ENCODE peak calls at places on chromosome 17, in nine cellular contexts. X, B, P, G, W, Q, R, M and E are unnamed samples. For H3K27me3, the result is how much of the 10 kb centered on the place peaks cover.

GRCh38 chr17:34091975-34092374 is 163.1 kb upstream of the CCL2 start:
- DNase-seq in X (no peak), B (no peak), P (no peak), G (no peak), W (no peak), Q (no peak), R (no peak), M (no peak), E (no peak)

GRCh38 chr17:64214950-64215349 is 48.1 kb downstream of the TEX2 start:
- DNase-seq in X (no peak), B (no peak), P (no peak), G (no peak), W (no peak), Q (no peak), R (no peak), M (no peak), E (no peak)

GRCh38 chr17:2262146-2262587 is 41.4 kb downstream of the SMG6 start:
- DNase-seq in X (peak), B (no peak), P (no peak), G (peak), W (no peak), Q (no peak), R (peak), M (no peak), E (no peak)

GRCh38 chr17:80743181-80743771 is 198.6 kb downstream of the RPTOR start:
- DNase-seq in X (no peak), B (no peak), P (no peak), G (peak), W (peak), Q (peak), R (no peak), M (no peak), E (no peak)

GRCh38 chr17:32722733-32723132 is 154.2 kb downstream of the MYO1D start:
- DNase-seq in X (no peak), B (no peak), P (no peak), G (no peak), W (no peak), Q (no peak), R (no peak), M (no peak), E (no peak)

GRCh38 chr17:44780845-44781480 is 22.2 kb downstream of the ADAM11 start:
- DNase-seq in X (no peak), B (peak), P (no peak), G (no peak), W (no peak), Q (no peak), R (no peak), M (no peak), E (no peak)

GRCh38 chr17:48181653-48182052 is 74.1 kb downstream of the SNX11 start:
- DNase-seq in X (no peak), B (no peak), P (no peak), G (no peak), W (no peak), Q (no peak), R (peak), M (no peak), E (no peak)

GRCh38 chr17:18990331-18990730 is 14.2 kb downstream of the FAM83G start:
- DNase-seq in X (no peak), B (peak), P (no peak), G (no peak), W (no peak), Q (no peak), R (no peak), M (no peak), E (no peak)

GRCh38 chr17:34393401-34393800 is 30.4 kb upstream of the CCL1 start:
- DNase-seq in X (no peak), B (no peak), P (no peak), G (no peak), W (no peak), Q (peak), R (no peak), M (no peak), E (no peak)

GRCh38 chr17:32495347-32496253 is 8.8 kb downstream of the CDK5R1 start:
- DNase-seq in X (no peak), B (peak), P (peak), G (peak), W (no peak), Q (no peak), R (peak), M (peak), E (no peak)

GRCh38 chr17:37750768-37751466 is 6.1 kb upstream of the HNF1B start:
- DNase-seq in X (no peak), B (no peak), P (no peak), G (no peak), W (no peak), Q (no peak), R (no peak), M (peak), E (no peak)

DNA sequence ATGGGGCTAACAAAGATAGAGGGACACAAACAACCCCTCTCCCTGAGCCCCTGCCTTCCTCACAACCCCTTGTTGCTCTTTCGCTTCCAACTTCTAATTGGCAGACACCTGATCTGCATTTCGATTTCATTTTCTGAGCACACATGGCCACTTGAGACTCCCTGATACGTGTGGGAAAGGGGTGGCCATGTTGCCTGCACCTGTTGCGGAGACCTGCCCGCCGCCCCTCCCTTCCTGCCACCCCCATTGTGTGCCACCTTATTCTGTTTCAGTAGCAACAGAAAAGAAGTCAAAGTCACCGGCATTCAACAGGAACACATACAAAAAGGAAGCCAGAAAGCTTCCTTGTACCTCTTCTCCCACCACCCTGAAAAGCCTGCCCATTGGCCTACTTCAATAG is 254.7 kb upstream of the SOX9 start:
- DNase-seq in X (no peak), B (no peak), P (no peak), G (no peak), W (no peak), Q (no peak), R (no peak), M (no peak), E (no peak)
- H3K27me3 ChIP-seq in X (under half), B (under half), P (under half), G (under half), W (under half), Q (under half), R (under half), M (under half), E (under half)

GRCh38 chr17:846901-847777 is 65.0 kb downstream of the MRM3 start:
- DNase-seq in X (no peak), B (no peak), P (no peak), G (peak), W (no peak), Q (no peak), R (peak), M (peak), E (no peak)
- H3K4me3 ChIP-seq in X (no peak), B (peak), P (peak), G (peak), W (no peak), Q (no peak), R (no peak), M (no peak), E (peak)

GRCh38 chr17:74361613-74362391 is at the start of gene BTBD17:
- DNase-seq in X (no peak), B (peak), P (peak), G (no peak), W (peak), Q (peak), R (no peak), M (peak), E (no peak)

GRCh38 chr17:74357466-74357809 is 4.2 kb downstream of the BTBD17 start:
- DNase-seq in X (no peak), B (no peak), P (no peak), G (no peak), W (no peak), Q (no peak), R (no peak), M (no peak), E (no peak)

GRCh38 chr17:74358696-74359095 is 3.0 kb downstream of the BTBD17 start:
- DNase-seq in X (no peak), B (no peak), P (no peak), G (no peak), W (no peak), Q (no peak), R (no peak), M (no peak), E (no peak)

GRCh38 chr17:74360993-74361612 is 565 bp downstream of the BTBD17 start:
- DNase-seq in X (no peak), B (peak), P (no peak), G (no peak), W (no peak), Q (no peak), R (peak), M (no peak), E (no peak)

GRCh38 chr17:74359916-74360315 is 1.8 kb downstream of the BTBD17 start:
- DNase-seq in X (no peak), B (peak), P (no peak), G (no peak), W (no peak), Q (no peak), R (no peak), M (no peak), E (no peak)
- H3K27me3 ChIP-seq in X (under half), B (under half), P (half or more), G (under half), W (under half), Q (under half), R (under half), M (under half), E (half or more)

GRCh38 chr17:57627591-57627990 is 117.5 kb downstream of the CCDC182 start:
- DNase-seq in X (no peak), B (no peak), P (no peak), G (no peak), W (no peak), Q (no peak), R (no peak), M (no peak), E (no peak)

GRCh38 chr17:57630736-57631135 is 114.4 kb downstream of the CCDC182 start:
- DNase-seq in X (no peak), B (no peak), P (no peak), G (no peak), W (no peak), Q (no peak), R (no peak), M (no peak), E (no peak)

GRCh38 chr17:57628421-57628820 is 116.7 kb downstream of the CCDC182 start:
- DNase-seq in X (no peak), B (no peak), P (no peak), G (no peak), W (no peak), Q (no peak), R (no peak), M (no peak), E (no peak)

GRCh38 chr17:57629886-57630285 is 115.2 kb downstream of the CCDC182 start:
- DNase-seq in X (no peak), B (no peak), P (no peak), G (no peak), W (no peak), Q (no peak), R (no peak), M (no peak), E (no peak)

GRCh38 chr17:57629470-57629869 is 115.6 kb downstream of the CCDC182 start:
- DNase-seq in X (no peak), B (no peak), P (no peak), G (no peak), W (no peak), Q (no peak), R (no peak), M (no peak), E (no peak)
- H3K4me3 ChIP-seq in X (no peak), B (no peak), P (no peak), G (no peak), W (no peak), Q (no peak), R (no peak), M (no peak), E (no peak)

DNA sequence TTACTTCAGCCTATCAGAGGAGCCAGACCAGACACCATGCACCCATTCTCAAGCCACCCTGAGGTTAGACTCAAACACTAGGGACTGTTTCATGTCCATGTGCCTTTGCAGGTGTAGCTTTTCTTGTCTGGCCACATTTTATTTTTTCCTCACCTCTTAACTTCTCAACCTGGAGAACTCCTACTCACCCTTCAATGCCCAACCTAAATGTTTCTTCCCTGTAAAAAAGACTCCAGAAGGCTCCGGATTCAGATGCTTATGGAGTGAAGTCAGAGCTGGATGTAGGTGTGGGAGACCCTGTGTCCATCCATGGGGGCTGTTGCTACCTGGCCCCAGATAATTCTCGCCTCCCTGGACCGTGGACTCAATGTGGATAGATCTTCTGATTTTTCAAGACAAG is 44.0 kb upstream of the NLRP1 start:
- DNase-seq in X (no peak), B (no peak), P (no peak), G (no peak), W (no peak), Q (no peak), R (no peak), M (no peak), E (no peak)
- H3K27me3 ChIP-seq in X (under half), B (under half), P (half or more), G (under half), W (under half), Q (under half), R (under half), M (under half), E (under half)

GRCh38 chr17:75308732-75309629 is 19.7 kb upstream of the SLC25A19 start:
- DNase-seq in X (no peak), B (peak), P (no peak), G (no peak), W (no peak), Q (no peak), R (no peak), M (peak), E (no peak)

GRCh38 chr17:75313941-75314550 is 24.8 kb upstream of the SLC25A19 start:
- DNase-seq in X (no peak), B (peak), P (no peak), G (no peak), W (no peak), Q (no peak), R (peak), M (no peak), E (no peak)

DNA sequence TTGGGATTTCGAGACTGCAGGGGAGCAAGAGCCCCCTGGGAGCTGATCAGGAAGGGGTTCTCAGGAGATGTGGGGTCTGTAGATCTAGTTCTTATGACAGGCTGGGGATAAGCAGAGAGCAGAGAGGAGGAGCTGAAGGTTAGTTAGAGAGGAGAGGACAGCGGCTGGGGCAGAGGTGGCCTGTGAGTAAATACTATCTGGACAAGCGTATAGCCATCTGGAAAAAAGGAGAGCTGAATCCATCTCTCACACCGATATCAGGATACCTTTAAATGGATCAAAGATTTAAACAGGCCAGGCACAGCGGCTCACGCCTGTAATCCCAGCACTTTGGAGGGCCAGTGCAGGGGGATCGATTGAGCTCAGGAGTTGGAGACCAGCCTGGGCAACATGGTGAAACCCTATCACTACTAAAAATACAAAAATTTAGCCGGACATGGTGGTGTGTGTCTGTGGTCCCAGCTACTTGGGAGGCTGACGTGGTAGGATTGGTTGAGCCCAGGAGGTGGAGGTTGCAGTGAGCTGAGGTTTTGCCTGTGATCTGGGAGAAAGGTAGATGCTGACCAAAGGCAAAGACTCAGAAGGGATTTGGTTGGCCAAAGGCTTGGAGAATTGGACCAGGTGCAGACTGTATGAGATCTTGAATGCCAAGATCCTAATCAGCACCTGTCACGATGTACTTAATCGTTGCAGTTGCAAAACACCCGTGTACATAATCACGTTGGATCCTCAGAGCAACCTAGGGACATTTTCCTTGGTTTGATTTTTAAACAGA is 18.9 kb upstream of the SLC25A19 start:
- DNase-seq in X (no peak), B (no peak), P (no peak), G (no peak), W (no peak), Q (no peak), R (no peak), M (no peak), E (no peak)
- H3K4me3 ChIP-seq in X (no peak), B (no peak), P (no peak), G (no peak), W (no peak), Q (no peak), R (no peak), M (no peak), E (no peak)

DNA sequence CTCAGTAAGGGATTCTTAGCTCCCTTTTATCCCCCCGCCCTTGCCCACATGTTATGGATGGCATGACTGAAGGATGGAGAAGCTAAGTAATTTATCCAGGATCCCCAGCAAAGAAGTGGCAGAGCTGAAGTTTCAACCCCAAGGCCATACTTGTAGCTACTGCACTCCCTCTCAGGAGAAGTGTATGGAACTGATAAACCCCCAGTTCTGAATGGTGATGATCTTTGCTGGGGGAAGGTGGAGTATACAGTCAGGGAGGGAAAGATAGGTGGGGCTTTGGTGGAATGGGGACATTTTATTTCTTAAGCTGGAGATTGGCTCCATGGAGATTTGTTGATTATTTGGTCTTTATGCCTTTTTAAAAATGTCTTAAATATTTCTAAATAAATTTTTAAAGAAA is 58.3 kb downstream of the TNRC6C start:
- DNase-seq in X (no peak), B (no peak), P (no peak), G (no peak), W (no peak), Q (no peak), R (no peak), M (no peak), E (no peak)
- H3K27me3 ChIP-seq in X (under half), B (under half), P (under half), G (under half), W (under half), Q (under half), R (under half), M (under half), E (under half)

GRCh38 chr17:35536664-35537160 is 766 bp downstream of the SLFN12L start:
- DNase-seq in X (no peak), B (no peak), P (no peak), G (no peak), W (no peak), Q (no peak), R (no peak), M (no peak), E (no peak)

GRCh38 chr17:35537569-35538209 is at the start of gene SLFN12L:
- DNase-seq in X (no peak), B (no peak), P (no peak), G (no peak), W (peak), Q (no peak), R (no peak), M (no peak), E (no peak)

GRCh38 chr17:35529868-35530267 is 7.6 kb downstream of the SLFN12L start:
- DNase-seq in X (no peak), B (no peak), P (no peak), G (no peak), W (no peak), Q (no peak), R (no peak), M (no peak), E (no peak)

GRCh38 chr17:35531170-35531569 is 6.3 kb downstream of the SLFN12L start:
- DNase-seq in X (no peak), B (no peak), P (no peak), G (no peak), W (peak), Q (no peak), R (no peak), M (no peak), E (no peak)

DNA sequence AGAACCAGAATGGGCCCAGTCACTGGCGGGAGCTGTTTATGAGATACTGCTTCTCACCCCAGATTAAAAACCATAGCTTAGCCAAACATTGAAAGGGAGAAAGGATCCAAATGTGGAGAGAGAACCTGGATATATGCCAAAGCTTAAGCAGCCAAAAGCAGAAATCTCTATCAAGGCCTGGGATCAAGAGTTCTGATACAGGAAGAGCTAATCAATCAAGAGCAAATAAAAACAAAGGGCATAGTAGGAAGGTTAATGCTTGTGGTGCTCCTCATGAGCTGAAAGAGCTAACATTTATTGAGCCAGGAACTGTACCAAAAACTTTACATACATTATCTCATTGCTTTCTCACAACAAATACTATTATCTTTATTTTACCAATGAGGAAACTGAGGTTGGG is 2.8 kb downstream of the SLFN12L start:
- DNase-seq in X (no peak), B (no peak), P (no peak), G (no peak), W (no peak), Q (no peak), R (no peak), M (no peak), E (no peak)
- H3K4me3 ChIP-seq in X (no peak), B (no peak), P (no peak), G (no peak), W (peak), Q (no peak), R (no peak), M (no peak), E (no peak)